ENCODE peak calls at places on chromosomes 16 and 17, in eight cellular contexts. H is central memory CD4-positive, alpha-beta T cell; B is left cardiac atrium; C is tibial nerve; A is GF-D8; K is H54; Q is stimulated activated CD8-positive, alpha-beta memory T cell treated with anti-CD3 and anti-CD28 coated beads, Interleukin-2, amount 100 ng/mL, for 1 hour; V is amniotic stem cell. I is an unnamed sample.

GRCh38 chr17:2264023-2264860 is 39.3 kb downstream of the SMG6 start:
- DNase-seq in V (no peak), B (no peak), Q (no peak), A (no peak), H (no peak), C (no peak), K (no peak), I (no peak)

GRCh38 chr16:27472091-27473020 is 70.4 kb downstream of the IL21R start:
- DNase-seq in A (no peak), V (no peak), B (no peak), C (no peak), H (no peak), K (no peak), Q (no peak), I (no peak)

GRCh38 chr17:40415390-40415789 is 2.3 kb downstream of the TOP2A start:
- DNase-seq in C (no peak), K (no peak), Q (no peak), B (no peak), H (peak; percentile 52), V (no peak), A (peak; percentile 14), I (no peak)

GRCh38 chr17:66455022-66455547 is 152.7 kb downstream of the PRKCA start:
- DNase-seq in V (no peak), A (no peak), K (no peak), Q (no peak), H (no peak), C (no peak), B (no peak), I (no peak)

GRCh38 chr16:70691223-70692129 is 5.6 kb upstream of the MTSS2 start:
- DNase-seq in H (no peak), A (no peak), V (peak; percentile 99), K (no peak), Q (no peak), C (peak; percentile 74), B (peak; percentile 89), I (peak; percentile 68)

GRCh38 chr16:79994413-79994812 is 393.9 kb upstream of the MAF start:
- DNase-seq in K (no peak), B (no peak), V (no peak), Q (no peak), C (no peak), H (no peak), A (no peak), I (no peak)

GRCh38 chr17:77410470-77410869 is 269.7 kb downstream of the SEC14L1 start:
- DNase-seq in C (no peak), H (no peak), B (no peak), A (no peak), K (no peak), V (no peak), Q (no peak), I (no peak)

GRCh38 chr16:81838794-81839193 is 59.7 kb downstream of the PLCG2 start:
- DNase-seq in K (peak; percentile 49), Q (no peak), V (no peak), C (no peak), B (no peak), H (no peak), A (no peak), I (no peak)

GRCh38 chr17:77802811-77803220 is 155.7 kb upstream of the TNRC6C start:
- DNase-seq in K (no peak), B (peak; percentile 52), Q (no peak), C (no peak), A (no peak), H (no peak), V (no peak), I (no peak)

GRCh38 chr17:2962236-2962635 is 101.2 kb downstream of the OR1D5 start:
- DNase-seq in V (no peak), H (no peak), C (no peak), B (no peak), Q (no peak), K (no peak), A (no peak), I (no peak)

GRCh38 chr17:10105513-10106001 is 92.8 kb downstream of the GAS7 start:
- DNase-seq in H (no peak), V (peak; percentile 49), K (no peak), Q (no peak), A (no peak), B (peak; percentile 70), C (no peak), I (peak; percentile 63)

GRCh38 chr17:72116692-72117469 is 3.9 kb upstream of the SOX9 start:
- DNase-seq in A (no peak), Q (no peak), C (no peak), V (no peak), H (no peak), B (no peak), K (no peak), I (no peak)

GRCh38 chr16:84446086-84446485 is 58.4 kb downstream of the MEAK7 start:
- DNase-seq in B (no peak), H (no peak), K (no peak), V (peak; percentile 5), Q (no peak), A (no peak), C (no peak), I (no peak)

GRCh38 chr16:49645263-49645662 is 210.6 kb downstream of the ZNF423 start:
- DNase-seq in K (no peak), C (no peak), H (no peak), A (no peak), B (no peak), Q (no peak), V (no peak), I (no peak)

GRCh38 chr16:31274831-31275816 is 15.3 kb downstream of the ITGAM start:
- DNase-seq in B (no peak), H (no peak), C (no peak), V (no peak), A (no peak), K (no peak), Q (no peak), I (no peak)

GRCh38 chr16:31105677-31106213 is 2.4 kb upstream of the BCKDK start:
- DNase-seq in V (no peak), C (peak; percentile 90), Q (peak; percentile 69), K (peak; percentile 84), B (peak; percentile 89), A (peak; percentile 78), H (peak; percentile 56), I (peak; percentile 91)

GRCh38 chr17:33285413-33285812 is 7.7 kb downstream of the ASIC2 start:
- DNase-seq in C (no peak), Q (no peak), K (no peak), A (no peak), H (no peak), B (no peak), V (no peak), I (no peak)

GRCh38 chr17:8681175-8681949 is 50.8 kb upstream of the MYH10 start:
- DNase-seq in Q (no peak), K (no peak), A (no peak), B (no peak), C (peak; percentile 19), V (peak; percentile 46), H (no peak), I (peak; percentile 31)

GRCh38 chr16:22948058-22948602 is 134.2 kb downstream of the HS3ST2 start:
- DNase-seq in C (no peak), K (no peak), B (peak; percentile 23), A (no peak), H (no peak), V (no peak), Q (no peak), I (no peak)

GRCh38 chr17:7737601-7738000 is 20.1 kb downstream of the DNAH2 start:
- DNase-seq in A (no peak), B (no peak), C (no peak), H (no peak), Q (no peak), V (no peak), K (no peak), I (no peak)

GRCh38 chr17:5785867-5786509 is 201.7 kb upstream of the NLRP1 start:
- DNase-seq in C (no peak), B (no peak), Q (no peak), V (peak; percentile 22), A (no peak), H (no peak), K (no peak), I (no peak)

GRCh38 chr16:12538667-12539081 is 265.0 kb downstream of the CPPED1 start:
- DNase-seq in H (no peak), B (no peak), C (no peak), K (no peak), Q (no peak), V (no peak), A (no peak), I (no peak)

GRCh38 chr17:82678265-82678891 is 20.1 kb downstream of the RAB40B start:
- DNase-seq in H (no peak), A (no peak), B (no peak), Q (no peak), C (no peak), K (no peak), V (no peak), I (no peak)

GRCh38 chr17:41988418-41988817 is 21.8 kb downstream of the CNP start:
- DNase-seq in A (no peak), V (no peak), H (no peak), B (no peak), Q (no peak), K (no peak), C (no peak), I (no peak)

GRCh38 chr16:26532456-26532855 is 534.3 kb upstream of the C16orf82 start:
- DNase-seq in H (no peak), C (no peak), B (no peak), K (no peak), A (no peak), V (no peak), Q (no peak), I (no peak)

GRCh38 chr16:81181013-81181720 is 57.3 kb upstream of the BCO1 start:
- DNase-seq in H (no peak), Q (no peak), B (peak; percentile 88), V (peak; percentile 92), C (peak; percentile 96), A (no peak), K (peak; percentile 75), I (peak; percentile 81)

GRCh38 chr17:53058031-53058430 is 764.7 kb upstream of the KIF2B start:
- DNase-seq in C (no peak), H (no peak), Q (no peak), A (no peak), K (no peak), V (no peak), B (no peak), I (no peak)

GRCh38 chr17:14557482-14557881 is 256.6 kb downstream of the HS3ST3B1 start:
- DNase-seq in K (no peak), A (peak; percentile 35), C (no peak), V (no peak), B (no peak), H (no peak), Q (no peak), I (no peak)

GRCh38 chr17:61407211-61407911 is 7.7 kb downstream of the TBX2 start:
- DNase-seq in A (no peak), B (no peak), Q (no peak), C (no peak), H (no peak), V (no peak), K (no peak), I (no peak)

GRCh38 chr16:27321013-27321960 is 7.5 kb downstream of the IL4R start:
- DNase-seq in Q (no peak), V (no peak), A (peak; percentile 16), B (no peak), K (peak; percentile 38), C (no peak), H (no peak), I (no peak)

GRCh38 chr16:80150978-80151705 is 389.7 kb upstream of the DYNLRB2 start:
- DNase-seq in B (no peak), V (no peak), H (no peak), K (no peak), Q (no peak), A (no peak), C (no peak), I (no peak)

GRCh38 chr17:33324741-33325140 is 31.6 kb upstream of the ASIC2 start:
- DNase-seq in K (no peak), V (no peak), C (no peak), H (no peak), Q (no peak), B (no peak), A (no peak), I (no peak)

GRCh38 chr17:8311131-8311790 is 1.2 kb downstream of the ARHGEF15 start:
- DNase-seq in V (no peak), C (no peak), H (no peak), B (peak; percentile 65), A (no peak), K (no peak), Q (no peak), I (peak; percentile 45)